ENCODE peak calls at places on chromosomes 13 and 19, in four cellular contexts. F, C, M and E are unnamed samples.

GRCh38 chr13:50485979-50486935 is 357.2 kb downstream of the DLEU7 start:
- DNase-seq in M (no peak), F (no peak), C (no peak), E (no peak)

GRCh38 chr19:3547301-3547731 is 8.3 kb downstream of the TEKTIP1 start:
- DNase-seq in C (no peak), M (no peak), F (no peak), E (no peak)

GRCh38 chr13:36275190-36276002 is 22.2 kb downstream of the CCDC169 start:
- DNase-seq in C (no peak), F (no peak), M (peak), E (no peak)

GRCh38 chr13:80338781-80339577 is 1.9 kb downstream of the SPRY2 start:
- DNase-seq in F (peak), C (peak), M (peak), E (peak)

GRCh38 chr13:99363391-99363790 is 56.2 kb upstream of the GPR183 start:
- DNase-seq in C (peak), F (no peak), M (no peak), E (no peak)

GRCh38 chr13:113275387-113275786 is 21.7 kb upstream of the LAMP1 start:
- DNase-seq in C (no peak), F (no peak), M (peak), E (peak)

GRCh38 chr19:4557186-4557970 is 2.1 kb downstream of the SEMA6B start:
- DNase-seq in F (no peak), M (peak), C (no peak), E (no peak)

GRCh38 chr13:36905944-36906343 is 14.1 kb downstream of the SMAD9 start:
- DNase-seq in M (no peak), F (no peak), C (no peak), E (no peak)

GRCh38 chr13:46643165-46643777 is 90.3 kb downstream of the LRCH1 start:
- DNase-seq in F (no peak), M (no peak), C (no peak), E (no peak)

GRCh38 chr13:40252241-40252640 is 414.2 kb downstream of the FOXO1 start:
- DNase-seq in C (no peak), M (no peak), F (no peak), E (no peak)

GRCh38 chr19:48670699-48671455 is 1.9 kb downstream of the NTN5 start:
- DNase-seq in C (no peak), M (no peak), F (no peak), E (no peak)

GRCh38 chr13:49807681-49808080 is 15.2 kb upstream of the KPNA3 start:
- DNase-seq in F (no peak), C (no peak), M (no peak), E (no peak)

GRCh38 chr19:9309974-9310446 is 372 bp upstream of the ZNF699 start:
- DNase-seq in F (peak), M (peak), C (peak), E (peak)

GRCh38 chr19:19343016-19343362 is 22.4 kb downstream of the MAU2 start:
- DNase-seq in F (no peak), M (no peak), C (no peak), E (no peak)

DNA sequence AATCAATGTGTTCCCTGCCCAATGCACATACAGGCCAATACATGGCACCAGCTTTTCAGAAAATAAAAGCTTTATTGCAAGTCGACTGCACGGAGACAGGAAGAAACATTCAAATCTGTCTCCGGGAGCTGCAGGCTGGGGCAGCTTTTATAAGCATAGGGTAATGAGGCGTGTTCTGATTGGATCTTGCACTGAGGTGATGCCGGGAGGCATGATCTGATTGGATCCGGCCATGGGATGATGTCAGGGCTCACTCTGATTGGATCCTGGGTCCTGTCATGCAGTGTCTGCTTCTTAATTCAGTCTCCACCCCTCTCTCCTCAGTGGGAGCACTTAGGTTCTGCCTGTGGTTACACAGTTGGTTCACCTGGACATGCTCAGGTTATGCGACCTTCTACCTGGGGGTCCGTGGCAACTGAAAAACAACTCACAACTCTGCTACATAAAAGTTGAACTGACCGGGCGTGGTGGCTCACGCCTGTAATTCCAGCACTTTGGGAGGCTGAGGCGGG is 11.8 kb upstream of the FBN3 start:
- DNase-seq in F (no peak), C (no peak), M (peak), E (peak)
- TF ChIP-seq POLR2AphosphoS5 in F (no peak), C (no peak), M (peak), E (no peak)

DNA sequence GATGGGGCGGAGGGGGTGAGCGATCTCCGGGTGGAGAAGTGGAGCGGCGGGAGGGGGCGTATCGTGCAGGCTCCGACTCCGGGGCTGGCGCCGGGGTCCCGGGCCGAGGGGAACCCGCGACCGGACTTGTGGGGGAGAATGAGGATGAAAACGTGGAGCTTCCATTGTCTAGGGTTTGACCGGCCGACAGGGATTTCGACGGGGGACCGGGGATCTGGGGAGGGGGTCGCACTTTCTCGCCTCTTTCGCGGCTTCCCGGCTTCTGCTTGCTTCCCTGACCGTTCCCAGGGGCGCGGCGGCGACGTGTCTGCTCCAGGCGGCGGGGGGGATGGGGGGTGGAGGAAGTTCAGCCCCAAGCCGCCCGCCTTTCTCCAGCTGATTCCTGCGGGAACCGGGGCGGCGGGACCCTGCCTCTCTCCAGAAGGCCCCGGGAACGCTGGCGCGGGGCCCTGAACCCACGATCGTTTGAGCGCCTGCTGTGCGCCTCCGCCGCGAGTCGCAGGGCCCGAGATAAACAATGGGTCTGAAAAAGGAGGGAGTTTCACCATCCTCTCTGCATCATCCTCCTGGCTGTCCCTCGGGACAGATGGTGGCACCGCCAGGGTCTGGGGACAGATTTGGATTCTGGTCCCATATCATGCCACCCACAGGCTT is 790 bp downstream of the TPM4 start:
- DNase-seq in C (peak), F (peak), M (peak), E (peak)
- TF ChIP-seq POLR2AphosphoS5 in C (no peak), F (peak), M (no peak), E (peak)

DNA sequence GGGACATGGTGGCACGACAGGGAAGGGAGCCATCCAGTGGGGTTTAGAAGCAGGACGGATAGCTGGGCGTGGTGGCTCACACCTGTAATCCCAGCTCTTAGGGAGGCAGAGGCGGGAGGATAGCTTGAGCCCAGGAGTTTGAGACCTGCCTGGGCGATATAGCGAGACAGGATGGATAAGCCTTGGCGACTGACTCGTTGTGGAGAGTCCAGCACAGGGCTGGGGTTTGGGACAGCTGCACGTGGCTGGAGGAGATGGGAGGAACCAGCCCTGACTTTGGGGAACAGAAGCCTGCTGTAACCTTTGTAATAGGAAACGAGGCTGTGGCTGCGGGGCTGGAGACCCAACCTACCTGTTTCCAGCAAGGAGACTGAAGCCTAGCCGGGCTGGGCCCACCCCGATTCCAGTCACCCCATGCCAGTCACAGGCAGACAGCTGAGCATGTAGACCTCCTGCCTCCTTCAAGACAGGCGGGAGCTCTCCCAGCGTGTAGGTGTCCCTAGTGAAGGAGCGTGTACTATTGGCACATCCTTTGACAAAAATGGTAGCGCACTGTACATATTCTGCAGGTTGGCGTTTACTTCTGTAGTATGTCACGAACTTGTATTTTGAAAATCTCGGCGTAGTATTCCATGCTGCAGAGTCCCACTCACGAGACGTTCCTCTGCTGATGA is 8.0 kb downstream of the LENG1 start:
- DNase-seq in M (no peak), C (no peak), F (no peak), E (no peak)
- TF ChIP-seq POLR2AphosphoS5 in M (no peak), C (no peak), F (no peak), E (no peak)

GRCh38 chr13:112114391-112114790 is 47.4 kb downstream of the SOX1 start:
- DNase-seq in C (peak), F (no peak), M (no peak), E (peak)

GRCh38 chr13:112113851-112114250 is 46.9 kb downstream of the SOX1 start:
- DNase-seq in M (no peak), C (peak), F (no peak), E (no peak)

GRCh38 chr13:112115403-112116091 is 48.6 kb downstream of the SOX1 start:
- DNase-seq in F (no peak), M (no peak), C (peak), E (peak)

GRCh38 chr13:112112534-112113276 is 45.8 kb downstream of the SOX1 start:
- DNase-seq in C (peak), M (no peak), F (no peak), E (no peak)

GRCh38 chr13:112113355-112113754 is 46.4 kb downstream of the SOX1 start:
- DNase-seq in C (peak), M (no peak), F (no peak), E (no peak)
- TF ChIP-seq POLR2AphosphoS5 in C (no peak), M (no peak), F (no peak), E (no peak)

GRCh38 chr13:30898721-30899188 is 7.3 kb upstream of the MEDAG start:
- DNase-seq in M (no peak), C (no peak), F (no peak), E (no peak)
- TF ChIP-seq POLR2AphosphoS5 in M (no peak), C (no peak), F (no peak), E (peak)

GRCh38 chr13:90708159-90708558 is 639.3 kb upstream of the MIR17HG start:
- DNase-seq in M (no peak), F (no peak), C (no peak), E (no peak)
- TF ChIP-seq POLR2AphosphoS5 in M (no peak), F (no peak), C (no peak), E (no peak)

DNA sequence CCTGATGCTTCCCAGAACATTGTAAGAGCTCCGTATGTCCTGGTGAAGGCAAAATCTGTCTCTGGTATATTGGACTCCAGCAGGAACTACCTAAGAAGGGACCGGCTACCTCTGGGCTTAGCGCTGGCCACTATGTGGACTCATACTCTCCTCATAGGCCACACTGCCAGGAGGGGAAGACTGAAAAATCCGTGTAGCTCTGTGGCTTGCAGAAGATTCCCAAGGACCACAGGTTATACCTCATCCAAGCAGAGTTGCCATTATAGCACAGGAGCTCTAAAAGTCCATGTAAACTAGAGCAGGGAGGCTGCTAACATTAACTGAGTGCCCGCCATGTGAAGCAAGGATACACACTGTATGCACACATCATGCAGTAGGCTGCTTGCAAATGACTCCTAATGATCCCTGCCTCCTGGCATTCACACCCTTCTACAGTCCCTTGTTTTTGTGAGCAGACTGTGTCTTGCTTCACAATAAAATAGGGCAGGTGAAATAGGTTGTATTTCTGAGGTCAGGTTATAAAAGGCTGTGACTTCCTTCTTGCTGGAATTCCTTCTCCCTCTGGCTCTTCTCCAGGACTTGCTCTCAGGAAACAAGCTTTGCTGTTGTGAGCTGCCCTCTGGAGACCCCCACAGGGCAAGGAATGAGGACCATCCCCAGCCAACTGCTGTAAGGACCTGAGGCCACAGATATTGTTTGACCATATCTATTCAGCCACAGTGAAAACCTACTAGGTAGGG is 192.6 kb upstream of the UBL3 start:
- DNase-seq in M (no peak), F (no peak), C (no peak), E (no peak)
- TF ChIP-seq POLR2AphosphoS5 in M (no peak), F (no peak), C (no peak), E (no peak)

DNA sequence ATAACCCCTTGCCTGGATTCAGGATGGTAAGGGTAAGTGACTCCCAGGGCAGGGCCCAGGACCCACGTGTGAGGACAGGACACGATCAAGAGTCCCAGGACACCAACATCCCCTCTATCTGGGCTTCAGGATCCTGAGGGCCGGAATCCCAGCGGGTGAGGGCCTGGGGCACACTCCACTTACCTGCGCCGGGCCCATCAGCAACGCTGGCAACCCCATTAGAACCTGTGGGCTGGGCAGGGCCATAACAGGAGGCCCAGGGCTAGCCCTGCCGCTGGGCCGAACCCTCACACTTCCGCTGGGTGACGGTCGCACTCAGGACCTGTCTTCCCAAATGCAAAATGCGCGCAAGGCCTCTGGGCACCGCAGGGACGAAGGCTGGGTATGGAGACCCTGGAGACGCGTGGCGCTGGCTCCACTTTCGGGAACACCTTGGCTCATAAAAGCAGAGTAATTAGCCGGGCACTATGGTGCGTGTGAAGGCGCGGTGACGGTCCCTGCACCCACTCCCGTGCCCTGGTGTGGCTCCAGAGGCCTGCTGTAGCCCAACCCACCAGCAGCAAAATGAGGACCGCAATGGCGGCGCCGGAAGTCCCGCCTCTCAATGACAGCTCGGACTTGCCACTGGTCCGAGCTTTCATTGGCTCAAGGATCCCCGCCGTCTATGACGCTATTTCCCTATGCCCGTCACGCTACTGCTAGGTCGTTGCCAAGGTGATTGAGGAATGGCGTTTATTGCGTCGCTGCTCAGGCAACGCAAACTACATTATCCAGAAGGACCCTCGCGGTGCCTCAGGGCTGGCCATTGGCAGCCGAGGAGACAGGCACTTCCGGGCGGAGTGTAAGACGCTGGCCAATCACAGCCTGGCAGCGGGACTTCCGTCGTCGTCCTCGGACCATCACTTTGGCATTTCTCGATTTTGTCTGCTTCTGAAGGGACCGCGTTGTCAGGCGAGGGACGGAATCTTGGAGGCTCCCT is at the start of gene ZNF132:
- DNase-seq in F (peak), C (peak), M (peak), E (peak)
- TF ChIP-seq POLR2AphosphoS5 in F (peak), C (no peak), M (peak), E (peak)